ENCODE peak calls at places on chromosomes 4 and X, in seven cellular contexts. One of them, this sample, is unnamed.

GRCh38 chr4:78688385-78688784 is 87.8 kb upstream of the BMP2K start:
- DNase-seq in SW480: no peak
- DNase-seq in activated CD4-positive, alpha-beta T cell treated with anti-CD3 and anti-CD28 coated beads for 1 hour: no peak
- DNase-seq in C1 segment of cervical spinal cord: no peak
- DNase-seq in HFF-Myc: no peak
- DNase-seq in heart left ventricle: no peak
- DNase-seq in T-cell: no peak
- DNase-seq in this sample: no peak

GRCh38 chr4:114458728-114459127 is 139.9 kb upstream of the UGT8 start:
- DNase-seq in T-cell: no peak
- DNase-seq in heart left ventricle: no peak
- DNase-seq in activated CD4-positive, alpha-beta T cell treated with anti-CD3 and anti-CD28 coated beads for 1 hour: no peak
- DNase-seq in C1 segment of cervical spinal cord: no peak
- DNase-seq in SW480: no peak
- DNase-seq in HFF-Myc: no peak
- DNase-seq in this sample: no peak

GRCh38 chrX:123464709-123465108 is 268.1 kb downstream of the THOC2 start:
- DNase-seq in activated CD4-positive, alpha-beta T cell treated with anti-CD3 and anti-CD28 coated beads for 1 hour: no peak
- DNase-seq in HFF-Myc: no peak
- DNase-seq in heart left ventricle: no peak
- DNase-seq in SW480: no peak
- DNase-seq in T-cell: no peak
- DNase-seq in C1 segment of cervical spinal cord: no peak
- DNase-seq in this sample: no peak

GRCh38 chrX:109350051-109350450 is 131.8 kb downstream of the GUCY2F start:
- DNase-seq in HFF-Myc: no peak
- DNase-seq in T-cell: no peak
- DNase-seq in C1 segment of cervical spinal cord: no peak
- DNase-seq in activated CD4-positive, alpha-beta T cell treated with anti-CD3 and anti-CD28 coated beads for 1 hour: no peak
- DNase-seq in heart left ventricle: no peak
- DNase-seq in SW480: no peak
- DNase-seq in this sample: no peak

GRCh38 chr4:8585186-8585585 is 5.0 kb downstream of the GPR78 start:
- DNase-seq in C1 segment of cervical spinal cord: no peak
- DNase-seq in activated CD4-positive, alpha-beta T cell treated with anti-CD3 and anti-CD28 coated beads for 1 hour: no peak
- DNase-seq in T-cell: no peak
- DNase-seq in SW480: peak; percentile 17
- DNase-seq in heart left ventricle: no peak
- DNase-seq in HFF-Myc: no peak
- DNase-seq in this sample: no peak

GRCh38 chr4:11525085-11525484 is 96.4 kb upstream of the HS3ST1 start:
- DNase-seq in activated CD4-positive, alpha-beta T cell treated with anti-CD3 and anti-CD28 coated beads for 1 hour: no peak
- DNase-seq in C1 segment of cervical spinal cord: no peak
- DNase-seq in T-cell: no peak
- DNase-seq in heart left ventricle: no peak
- DNase-seq in SW480: no peak
- DNase-seq in HFF-Myc: no peak
- DNase-seq in this sample: no peak

GRCh38 chr4:88756149-88756548 is 58.5 kb upstream of the NAP1L5 start:
- DNase-seq in T-cell: no peak
- DNase-seq in SW480: no peak
- DNase-seq in HFF-Myc: no peak
- DNase-seq in heart left ventricle: no peak
- DNase-seq in activated CD4-positive, alpha-beta T cell treated with anti-CD3 and anti-CD28 coated beads for 1 hour: no peak
- DNase-seq in C1 segment of cervical spinal cord: no peak
- DNase-seq in this sample: peak; percentile 82

GRCh38 chrX:154097597-154098541 is at the start of gene MECP2:
- DNase-seq in T-cell: peak; percentile 82
- DNase-seq in HFF-Myc: peak; percentile 70
- DNase-seq in SW480: peak; percentile 86
- DNase-seq in activated CD4-positive, alpha-beta T cell treated with anti-CD3 and anti-CD28 coated beads for 1 hour: peak; percentile 79
- DNase-seq in C1 segment of cervical spinal cord: peak; percentile 54
- DNase-seq in heart left ventricle: peak; percentile 91
- DNase-seq in this sample: peak; percentile 93

This sample was measured in G401.